ENCODE peak calls at places on chromosomes 7 and 10, in five cellular contexts. A is NCI-H82; D is right atrium auricular region; X is NCI-H1105 treated with DMSO at 0.1 percent for 48 hours; Y is stimulated activated CD4-positive, alpha-beta T cell treated with anti-CD3 and anti-CD28 coated beads, Interleukin-2, amount 100 ng/mL, for 48 hours. W is an unnamed sample.
A peak's percentile ranks its signal among the peaks of the same experiment; 100 is the strongest.

GRCh38 chr10:17808971-17809841 is at the start of gene MRC1:
- DNase-seq in A (no peak), D (no peak), X (no peak), Y (no peak), W (no peak)

GRCh38 chr10:68163735-68164134 is 54.4 kb downstream of the MYPN start:
- DNase-seq in A (no peak), D (no peak), X (no peak), Y (no peak), W (no peak)

GRCh38 chr7:32074787-32075570 is 4.8 kb upstream of the PDE1C start:
- DNase-seq in A (no peak), D (no peak), X (no peak), Y (no peak), W (no peak)

GRCh38 chr7:468141-468540 is 51.5 kb downstream of the PDGFA start:
- DNase-seq in A (no peak), D (no peak), X (no peak), Y (no peak), W (no peak)

GRCh38 chr7:98900815-98901214 is 22.5 kb downstream of the TRRAP start:
- DNase-seq in A (no peak), D (no peak), X (no peak), Y (no peak), W (no peak)

GRCh38 chr7:155878674-155879073 is 66.4 kb upstream of the SHH start:
- DNase-seq in A (no peak), D (no peak), X (no peak), Y (no peak), W (peak; percentile 8)

GRCh38 chr7:6162650-6163366 is 109.6 kb downstream of the CYTH3 start:
- DNase-seq in A (no peak), D (no peak), X (no peak), Y (no peak), W (no peak)

GRCh38 chr7:84524714-84525694 is 330.4 kb upstream of the SEMA3A start:
- DNase-seq in A (no peak), D (no peak), X (no peak), Y (no peak), W (no peak)

GRCh38 chr7:113794573-113794972 is 124.2 kb downstream of the PPP1R3A start:
- DNase-seq in A (no peak), D (no peak), X (no peak), Y (no peak), W (no peak)

GRCh38 chr10:75187961-75188426 is 22.6 kb upstream of the VDAC2 start:
- DNase-seq in A (peak; percentile 54), D (peak; percentile 59), X (no peak), Y (peak; percentile 41), W (peak; percentile 52)

GRCh38 chr10:51878695-51879094 is 179.3 kb upstream of the CSTF2T start:
- DNase-seq in A (peak; percentile 1), D (no peak), X (no peak), Y (no peak), W (no peak)

GRCh38 chr10:132130286-132131265 is 56.2 kb upstream of the DPYSL4 start:
- DNase-seq in A (no peak), D (no peak), X (no peak), Y (no peak), W (no peak)

GRCh38 chr7:66167773-66168367 is 37.3 kb upstream of the TPST1 start:
- DNase-seq in A (no peak), D (no peak), X (peak; percentile 90), Y (no peak), W (peak; percentile 35)

GRCh38 chr10:97977673-97978072 is 52.7 kb downstream of the CRTAC1 start:
- DNase-seq in A (no peak), D (no peak), X (no peak), Y (no peak), W (no peak)

GRCh38 chr7:30563326-30563942 is 31.2 kb upstream of the GARS1 start:
- DNase-seq in A (no peak), D (no peak), X (no peak), Y (no peak), W (no peak)

GRCh38 chr7:33720139-33720538 is 185.2 kb upstream of the BMPER start:
- DNase-seq in A (no peak), D (no peak), X (no peak), Y (no peak), W (no peak)

GRCh38 chr7:75937958-75938786 is 23.2 kb downstream of the POR start:
- DNase-seq in A (no peak), D (peak; percentile 84), X (no peak), Y (no peak), W (no peak)

GRCh38 chr10:102119417-102120141 is 589 bp downstream of the LDB1 start:
- DNase-seq in A (peak; percentile 84), D (peak; percentile 85), X (no peak), Y (peak; percentile 42), W (peak; percentile 17)

GRCh38 chr7:3157541-3158287 is 114.0 kb upstream of the CARD11 start:
- DNase-seq in A (no peak), D (no peak), X (no peak), Y (no peak), W (peak; percentile 10)

GRCh38 chr10:31912898-31913847 is 15.5 kb downstream of the ARHGAP12 start:
- DNase-seq in A (no peak), D (no peak), X (peak; percentile 0), Y (no peak), W (no peak)

GRCh38 chr7:40243076-40243475 is 108.3 kb downstream of the SUGCT start:
- DNase-seq in A (no peak), D (no peak), X (no peak), Y (no peak), W (no peak)

GRCh38 chr7:36116347-36117200 is 36.5 kb upstream of the EEPD1 start:
- DNase-seq in A (no peak), D (no peak), X (no peak), Y (no peak), W (no peak)

GRCh38 chr7:31228957-31229356 is 111.6 kb downstream of the NEUROD6 start:
- DNase-seq in A (no peak), D (no peak), X (no peak), Y (no peak), W (no peak)

GRCh38 chr7:30116771-30117170 is 18.0 kb upstream of the MTURN start:
- DNase-seq in A (no peak), D (peak; percentile 71), X (no peak), Y (no peak), W (no peak)

GRCh38 chr10:116241642-116242405 is 31.2 kb downstream of the GFRA1 start:
- DNase-seq in A (no peak), D (no peak), X (no peak), Y (no peak), W (no peak)

GRCh38 chr7:113710310-113711106 is 208.3 kb downstream of the PPP1R3A start:
- DNase-seq in A (peak; percentile 88), D (peak; percentile 64), X (peak; percentile 74), Y (peak; percentile 34), W (peak; percentile 62)

GRCh38 chr10:69428138-69428537 is 11.4 kb upstream of the TACR2 start:
- DNase-seq in A (no peak), D (no peak), X (no peak), Y (no peak), W (peak; percentile 75)